ENCODE peak calls at places on chromosome X, in seven cellular contexts. Y is fibroblast of mammary gland; W is Right ventricle myocardium superior; S is stimulated activated CD4-positive, alpha-beta T cell treated with anti-CD3 and anti-CD28 coated beads, Interleukin-2, amount 100 ng/mL, for 48 hours; X is amygdala; G is mesendoderm; M is T-helper 2 cell. U is an unnamed sample.

GRCh38 chrX:154135458-154136229 is 8.4 kb upstream of the OPN1LW start:
- DNase-seq in Y (no peak), S (no peak), W (no peak), G (no peak), X (no peak), M (no peak), U (no peak)

GRCh38 chrX:125202486-125203378 is 116.9 kb upstream of the TEX13C start:
- DNase-seq in S (no peak), X (no peak), W (no peak), M (no peak), Y (no peak), G (peak; percentile 10), U (no peak)

GRCh38 chrX:110758781-110759180 is 36.8 kb downstream of the CHRDL1 start:
- DNase-seq in Y (no peak), M (no peak), W (no peak), G (no peak), X (no peak), S (no peak), U (no peak)

GRCh38 chrX:18899796-18900380 is 84.0 kb downstream of the PHKA2 start:
- DNase-seq in Y (peak; percentile 11), M (no peak), S (no peak), X (no peak), G (peak; percentile 58), W (no peak), U (peak; percentile 30)

GRCh38 chrX:18873836-18874235 is 110.1 kb downstream of the PHKA2 start:
- DNase-seq in M (no peak), Y (no peak), W (no peak), S (no peak), X (no peak), G (no peak), U (no peak)

GRCh38 chrX:110394653-110395052 is 36.0 kb downstream of the RTL9 start:
- DNase-seq in G (no peak), S (no peak), Y (peak; percentile 75), M (no peak), X (no peak), W (no peak), U (no peak)

GRCh38 chrX:48508400-48509244 is at the start of gene PORCN:
- DNase-seq in S (peak; percentile 59), X (peak; percentile 6), W (peak; percentile 89), M (peak; percentile 65), Y (peak; percentile 41), G (peak; percentile 65), U (peak; percentile 78)

GRCh38 chrX:129957241-129958099 is 25.0 kb upstream of the BCORL1 start:
- DNase-seq in M (peak; percentile 15), Y (peak; percentile 33), W (peak; percentile 83), X (no peak), G (peak; percentile 90), S (no peak), U (no peak)

U was measured in head of caudate nucleus.